ENCODE peak calls at places on chromosome 9, in seven cellular contexts. H is SK-N-SH, T is HCT116, S is K562, U is HepG2, B is H1, J is GM12878. N is an unnamed sample.

GRCh38 chr9:27645166-27645840 is 72.0 kb upstream of the C9orf72 start:
- DNase-seq in S (no peak), U (no peak), H (no peak), T (no peak), B (no peak), J (no peak), N (peak; percentile 28)

GRCh38 chr9:36893148-36893547 is 140.9 kb downstream of the PAX5 start:
- DNase-seq in J (no peak), S (no peak), T (no peak), B (no peak), H (no peak), U (no peak), N (no peak)

GRCh38 chr9:27193886-27194285 is 84.9 kb downstream of the TEK start:
- DNase-seq in S (no peak), J (no peak), B (no peak), T (no peak), U (no peak), H (no peak), N (no peak)

GRCh38 chr9:89601306-89601705 is 3.5 kb upstream of the GADD45G start:
- DNase-seq in S (no peak), H (no peak), T (no peak), J (no peak), B (no peak), U (no peak), N (no peak)

GRCh38 chr9:113588936-113589335 is 125.4 kb downstream of the RGS3 start:
- DNase-seq in T (no peak), B (no peak), J (no peak), S (no peak), H (no peak), U (no peak), N (no peak)

GRCh38 chr9:99870126-99870525 is 36.3 kb upstream of the STX17 start:
- DNase-seq in B (no peak), T (no peak), S (no peak), H (no peak), J (no peak), U (no peak), N (no peak)

GRCh38 chr9:116574027-116574679 is 113.0 kb upstream of the TRIM32 start:
- DNase-seq in H (peak; percentile 70), J (no peak), S (no peak), T (no peak), B (no peak), U (peak; percentile 88), N (no peak)

GRCh38 chr9:129394011-129394919 is 216.2 kb upstream of the IER5L start:
- DNase-seq in U (no peak), J (no peak), T (no peak), S (no peak), H (peak; percentile 88), B (no peak), N (no peak)

GRCh38 chr9:115115117-115115880 is 2.7 kb downstream of the TNC start:
- DNase-seq in S (no peak), U (no peak), H (no peak), B (no peak), T (no peak), J (no peak), N (no peak)

GRCh38 chr9:120841930-120842684 is 615 bp downstream of the PSMD5 start:
- DNase-seq in T (no peak), H (no peak), S (no peak), U (no peak), B (no peak), J (no peak), N (no peak)

GRCh38 chr9:83066771-83067170 is 3.8 kb upstream of the RASEF start:
- DNase-seq in U (no peak), H (no peak), B (no peak), T (no peak), S (no peak), J (no peak), N (no peak)

GRCh38 chr9:121568101-121568460 is 68.4 kb upstream of the GGTA1 start:
- DNase-seq in B (no peak), H (no peak), S (no peak), T (no peak), J (no peak), U (no peak), N (no peak)

GRCh38 chr9:77488439-77489126 is 159.5 kb downstream of the GNA14 start:
- DNase-seq in B (no peak), T (peak; percentile 7), H (peak; percentile 21), S (no peak), U (no peak), J (no peak), N (peak; percentile 27)

GRCh38 chr9:135440620-135441019 is 39.0 kb upstream of the PPP1R26 start:
- DNase-seq in J (no peak), U (peak; percentile 80), B (no peak), T (peak; percentile 26), S (no peak), H (no peak), N (no peak)

DNA sequence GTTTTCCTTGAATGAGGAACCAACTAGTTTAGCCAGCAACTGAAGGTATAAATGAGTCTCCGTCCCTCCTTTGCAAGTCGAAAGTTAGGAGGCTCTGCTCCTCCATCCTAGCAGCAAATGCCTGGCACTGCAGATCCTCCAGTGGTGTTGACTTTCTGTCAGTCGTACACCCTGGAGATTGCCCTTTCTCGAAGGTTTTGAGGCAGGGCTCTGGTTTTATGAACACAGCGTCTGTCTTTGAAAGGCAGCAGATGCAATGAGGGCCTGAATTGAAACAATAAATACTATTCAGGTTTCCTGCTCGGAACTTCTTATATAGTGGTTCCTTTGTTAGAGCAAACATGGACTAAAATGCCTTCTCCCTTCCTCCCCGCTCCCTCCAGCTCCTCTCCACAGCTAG is 284.0 kb downstream of the TMEM38B start:
- DNase-seq in U (no peak), S (no peak), T (no peak), J (no peak), B (no peak), H (no peak), N (no peak)
- H3K4me1 ChIP-seq in U (no peaks in the 10 kb centered on the region), S (no peaks in the 10 kb centered on the region), T (no peaks in the 10 kb centered on the region), J (no peaks in the 10 kb centered on the region), B (no peaks in the 10 kb centered on the region), H (no peaks in the 10 kb centered on the region), N (no peaks in the 10 kb centered on the region)

GRCh38 chr9:73155968-73156592 is 4.4 kb downstream of the ANXA1 start:
- DNase-seq in J (no peak), T (no peak), H (no peak), B (no peak), U (no peak), S (no peak), N (no peak)
- H3K4me3 ChIP-seq in J (no peak overlapping the region), T (no peak overlapping the region), H (peak overlapping the region; percentile 71), B (no peak overlapping the region), U (no peak overlapping the region), S (no peak overlapping the region), N (no peak overlapping the region)

GRCh38 chr9:109568089-109568488 is 70.0 kb upstream of the PTPN3 start:
- DNase-seq in H (no peak), B (no peak), T (no peak), S (no peak), J (no peak), U (no peak), N (no peak)

GRCh38 chr9:109574061-109574882 is 76.2 kb upstream of the PTPN3 start:
- DNase-seq in T (peak; percentile 38), U (peak; percentile 36), J (peak; percentile 5), S (peak; percentile 35), H (peak; percentile 42), B (no peak), N (peak; percentile 46)

GRCh38 chr9:109568568-109569210 is 70.6 kb upstream of the PTPN3 start:
- DNase-seq in S (no peak), J (no peak), U (no peak), H (no peak), T (no peak), B (no peak), N (no peak)
- TF ChIP-seq YY1 in S (no peak), J (no peak), U (no peak), H (no peak), T (no peak), B (no peak), N (no peak)

GRCh38 chr9:136792321-136793062 is 1.3 kb downstream of the TMEM141 start:
- DNase-seq in U (no peak), H (no peak), T (no peak), S (no peak), B (no peak), J (no peak), N (no peak)

GRCh38 chr9:136793063-136793946 is 2.2 kb downstream of the TMEM141 start:
- DNase-seq in U (peak; percentile 49), B (no peak), T (no peak), S (peak; percentile 46), J (no peak), H (no peak), N (no peak)

GRCh38 chr9:136789523-136789937 is 1.6 kb upstream of the TMEM141 start:
- DNase-seq in B (no peak), T (no peak), S (no peak), U (peak; percentile 89), H (no peak), J (no peak), N (no peak)

GRCh38 chr9:136790640-136791465 is at the start of gene TMEM141:
- DNase-seq in T (peak; percentile 98), B (peak; percentile 99), H (peak; percentile 98), J (peak; percentile 92), U (peak; percentile 97), S (peak; percentile 95), N (peak; percentile 99)

GRCh38 chr9:136791466-136792276 is 527 bp downstream of the TMEM141 start:
- DNase-seq in B (no peak), S (peak; percentile 39), U (peak; percentile 47), H (peak; percentile 59), J (no peak), T (peak; percentile 68), N (no peak)
- H3K4me1 ChIP-seq in B (peaks cover 3% of the 10 kb centered on the region), S (peaks cover 63% of the 10 kb centered on the region), U (peaks cover 82% of the 10 kb centered on the region), H (peaks cover 7% of the 10 kb centered on the region), J (peaks cover 10% of the 10 kb centered on the region), T (peaks cover 40% of the 10 kb centered on the region), N (peaks cover 17% of the 10 kb centered on the region)

GRCh38 chr9:131734165-131734610 is 5.7 kb downstream of the RAPGEF1 start:
- DNase-seq in S (no peak), B (no peak), T (no peak), U (no peak), H (peak; percentile 56), J (no peak), N (no peak)
- H3K4me3 ChIP-seq in S (no peak overlapping the region), B (no peak overlapping the region), T (no peak overlapping the region), U (no peak overlapping the region), H (peak overlapping the region; percentile 40), J (peak overlapping the region; percentile 70), N (no peak overlapping the region)

N was measured in NT2/D1.